ENCODE peak calls at places on chromosome 3, in four cellular contexts. D is GM12878, F is SK-N-SH, G is K562. W is an unnamed sample.

GRCh38 chr3:51722362-51722761 is 15.5 kb downstream of the GRM2 start:
- DNase-seq in D (no peak), F (no peak), G (peak), W (no peak)

GRCh38 chr3:36840453-36840921 is 76.1 kb upstream of the DCLK3 start:
- DNase-seq in D (no peak), F (no peak), G (no peak), W (no peak)

GRCh38 chr3:56899078-56899477 is 97.3 kb upstream of the ARHGEF3 start:
- DNase-seq in D (no peak), F (no peak), G (no peak), W (no peak)

GRCh38 chr3:183779896-183780450 is 45.4 kb downstream of the MAP6D1 start:
- DNase-seq in D (no peak), F (no peak), G (no peak), W (no peak)

GRCh38 chr3:127787071-127787490 is 35.2 kb downstream of the MGLL start:
- DNase-seq in D (no peak), F (peak), G (no peak), W (no peak)

GRCh38 chr3:190697901-190698300 is 164.6 kb downstream of the GMNC start:
- DNase-seq in D (no peak), F (no peak), G (no peak), W (no peak)

GRCh38 chr3:32340039-32340438 is 51.6 kb upstream of the CMTM7 start:
- DNase-seq in D (no peak), F (peak), G (peak), W (peak)

GRCh38 chr3:31065765-31066164 is 171.3 kb upstream of the GADL1 start:
- DNase-seq in D (no peak), F (no peak), G (no peak), W (no peak)

GRCh38 chr3:24646790-24647189 is 152.1 kb upstream of the THRB start:
- DNase-seq in D (no peak), F (no peak), G (no peak), W (no peak)

GRCh38 chr3:98343647-98344507 is 9.8 kb upstream of the OR5K4 start:
- DNase-seq in D (no peak), F (peak), G (peak), W (peak)

GRCh38 chr3:167602041-167602440 is 51.7 kb downstream of the WDR49 start:
- DNase-seq in D (no peak), F (no peak), G (no peak), W (no peak)

GRCh38 chr3:165210132-165210531 is 13.9 kb upstream of the SLITRK3 start:
- DNase-seq in D (no peak), F (no peak), G (no peak), W (peak)

GRCh38 chr3:167662919-167663400 is 9.2 kb upstream of the WDR49 start:
- DNase-seq in D (no peak), F (no peak), G (no peak), W (no peak)

GRCh38 chr3:22981176-22981575 is 222.0 kb upstream of the UBE2E2 start:
- DNase-seq in D (no peak), F (no peak), G (no peak), W (no peak)

GRCh38 chr3:105722943-105723556 is 145.8 kb downstream of the CBLB start:
- DNase-seq in D (peak), F (no peak), G (no peak), W (no peak)

GRCh38 chr3:55567615-55568014 is 80.5 kb upstream of the WNT5A start:
- DNase-seq in D (no peak), F (no peak), G (no peak), W (no peak)

GRCh38 chr3:122948398-122948797 is 79.2 kb downstream of the SEMA5B start:
- DNase-seq in D (no peak), F (no peak), G (peak), W (peak)

GRCh38 chr3:196163687-196164493 is 47.3 kb downstream of the ZDHHC19 start:
- DNase-seq in D (no peak), F (peak), G (no peak), W (peak)

GRCh38 chr3:196162679-196163078 is 48.5 kb downstream of the ZDHHC19 start:
- DNase-seq in D (no peak), F (no peak), G (no peak), W (no peak)

GRCh38 chr3:196163212-196163611 is 48.0 kb downstream of the ZDHHC19 start:
- DNase-seq in D (no peak), F (no peak), G (no peak), W (no peak)

GRCh38 chr3:196159526-196159925 is 51.7 kb downstream of the ZDHHC19 start:
- DNase-seq in D (no peak), F (no peak), G (no peak), W (no peak)

GRCh38 chr3:196159952-196160804 is 51.0 kb downstream of the ZDHHC19 start:
- DNase-seq in D (peak), F (no peak), G (peak), W (no peak)
- TF ChIP-seq CHD2 in D (no peak), F (no peak), G (no peak), W (no peak)

DNA sequence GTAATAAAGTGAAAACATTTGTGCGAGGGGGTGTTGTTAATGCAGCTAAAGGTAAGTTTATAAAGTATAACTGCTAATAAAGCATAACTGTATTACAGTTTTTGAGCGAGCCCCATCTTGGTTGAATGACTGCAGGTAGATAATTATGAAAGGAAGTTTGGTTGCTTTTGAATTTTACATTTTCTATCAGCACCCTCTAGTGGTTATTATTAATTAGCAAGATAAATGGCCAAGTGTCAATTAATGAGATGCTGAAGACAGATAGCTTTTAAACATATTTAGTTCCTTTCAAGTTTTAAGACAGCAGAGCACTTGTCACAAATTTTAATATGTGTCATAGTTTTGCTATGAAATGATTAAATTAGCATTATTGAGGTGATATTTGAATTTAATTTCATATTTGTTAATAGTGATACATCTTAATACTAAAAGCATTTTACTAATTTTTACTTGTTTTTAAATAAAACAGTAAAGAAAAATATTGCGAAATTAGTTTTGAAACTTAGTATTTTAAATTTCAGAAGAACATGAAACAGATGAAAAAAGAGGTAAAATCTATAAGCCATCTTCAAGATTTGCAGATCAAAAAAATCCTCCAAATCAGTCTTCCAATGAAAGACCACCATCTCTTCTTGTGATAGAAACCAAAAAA is 15.1 kb downstream of the U2SURP start:
- DNase-seq in D (no peak), F (no peak), G (no peak), W (no peak)
- TF ChIP-seq YY1 in D (no peak), F (no peak), G (no peak), W (no peak)

DNA sequence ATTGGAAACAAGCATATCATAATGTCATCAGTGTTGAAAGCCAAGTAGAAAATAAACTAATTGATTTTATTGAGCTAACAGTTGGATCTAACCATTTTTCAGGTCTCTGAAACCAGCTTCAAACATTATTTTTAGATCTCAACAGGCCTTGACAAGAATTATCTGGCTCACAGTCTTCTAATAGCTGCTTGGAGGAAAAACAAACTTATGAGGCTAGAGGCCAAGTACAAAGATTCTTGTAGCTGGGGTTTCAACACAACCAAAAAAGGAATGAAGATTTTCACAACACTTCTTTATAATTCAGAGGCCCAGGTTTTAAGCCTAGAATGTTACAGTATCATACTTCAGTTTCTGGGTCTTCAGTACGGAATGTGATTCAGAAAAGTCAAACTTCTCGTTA is 3.7 kb downstream of the SETMAR start:
- DNase-seq in D (no peak), F (no peak), G (no peak), W (no peak)
- TF ChIP-seq REST in D (no peak), F (no peak), G (no peak), W (no peak)

GRCh38 chr3:81931265-81931664 is 169.8 kb upstream of the GBE1 start:
- DNase-seq in D (no peak), F (no peak), G (no peak), W (no peak)
- TF ChIP-seq CHD2 in D (no peak), F (no peak), G (no peak), W (no peak)

GRCh38 chr3:169751875-169752274 is 13.0 kb downstream of the TERC start:
- DNase-seq in D (no peak), F (no peak), G (no peak), W (no peak)

GRCh38 chr3:169744332-169745054 is 20.4 kb downstream of the TERC start:
- DNase-seq in D (no peak), F (no peak), G (no peak), W (no peak)

GRCh38 chr3:169750665-169751064 is 14.2 kb downstream of the TERC start:
- DNase-seq in D (no peak), F (no peak), G (no peak), W (no peak)

GRCh38 chr3:169746924-169747323 is 17.9 kb downstream of the TERC start:
- DNase-seq in D (no peak), F (no peak), G (no peak), W (no peak)

DNA sequence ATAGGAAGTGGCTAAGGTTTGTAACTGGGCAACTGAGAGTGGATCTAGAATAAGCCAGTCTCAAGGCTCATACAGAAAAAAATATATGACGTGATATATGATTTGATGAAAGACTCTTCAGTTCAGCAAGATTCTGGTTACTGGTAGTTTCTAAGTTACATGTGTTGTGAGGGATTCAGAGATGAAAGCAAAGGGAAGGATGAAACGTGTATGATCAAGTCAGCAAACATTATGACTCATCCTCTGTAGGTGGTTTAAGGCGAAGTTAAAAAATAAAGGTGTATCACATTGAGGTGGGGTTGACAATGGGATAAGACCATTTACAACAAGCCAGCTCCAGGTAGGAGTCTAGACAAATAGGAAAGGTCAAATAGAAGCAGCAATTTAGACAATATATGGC is 16.2 kb downstream of the TERC start:
- DNase-seq in D (no peak), F (no peak), G (no peak), W (peak)
- TF ChIP-seq YY1 in D (no peak), F (no peak), G (no peak), W (no peak)

DNA sequence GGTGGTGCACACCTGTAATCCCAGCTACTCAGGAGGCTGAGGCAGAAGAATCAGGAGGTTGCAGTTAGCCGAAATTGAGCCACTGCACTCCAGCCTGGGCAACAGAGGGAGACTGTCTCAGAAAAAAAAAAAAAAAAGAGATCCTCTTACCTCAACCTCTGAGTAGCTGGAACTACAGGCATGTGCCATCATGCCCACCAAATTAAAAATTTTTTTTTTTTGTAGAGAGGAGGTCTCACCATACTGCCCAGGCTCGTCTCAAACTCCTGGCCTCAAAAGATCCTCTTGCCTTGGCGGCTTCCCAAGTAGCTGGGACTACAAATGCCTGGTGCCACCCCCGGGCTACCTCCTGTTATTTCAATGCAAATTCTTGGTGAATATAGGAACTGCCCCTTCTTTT is 1.5 kb downstream of the UMPS start:
- DNase-seq in D (no peak), F (no peak), G (no peak), W (no peak)
- TF ChIP-seq REST in D (no peak), F (no peak), G (no peak), W (no peak)